ENCODE peak calls at places on chromosome 13, in six cellular contexts. S is GM13977, G is coronary artery, L is GM20000, X is heart right ventricle, M is WTC11. V is an unnamed sample.

GRCh38 chr13:35646061-35646774 is 169.7 kb upstream of the MAB21L1 start:
- DNase-seq in L (no peak), G (no peak), M (no peak), S (no peak), X (no peak), V (no peak)

GRCh38 chr13:94112227-94112626 is 367.3 kb downstream of the DCT start:
- DNase-seq in S (no peak), G (no peak), L (no peak), X (no peak), M (no peak), V (no peak)

GRCh38 chr13:52615817-52616216 is 26.4 kb upstream of the HNRNPA1L2 start:
- DNase-seq in L (peak; percentile 29), G (no peak), S (no peak), M (no peak), X (no peak), V (peak; percentile 26)

GRCh38 chr13:96925869-96926628 is 68.2 kb downstream of the OXGR1 start:
- DNase-seq in X (no peak), S (no peak), L (no peak), M (no peak), G (no peak), V (no peak)

GRCh38 chr13:112684041-112684440 is 5.8 kb upstream of the ATP11A start:
- DNase-seq in L (no peak), G (no peak), X (no peak), M (no peak), S (no peak), V (no peak)

GRCh38 chr13:24625324-24625723 is 54.9 kb upstream of the ATP12A start:
- DNase-seq in X (no peak), G (no peak), L (peak; percentile 79), S (peak; percentile 69), M (no peak), V (peak; percentile 18)

GRCh38 chr13:51733656-51734334 is 70.2 kb downstream of the DHRS12 start:
- DNase-seq in L (no peak), S (no peak), M (no peak), X (no peak), G (no peak), V (no peak)

GRCh38 chr13:57270493-57270892 is 103.5 kb downstream of the PRR20E start:
- DNase-seq in G (no peak), M (no peak), X (no peak), S (no peak), L (no peak), V (no peak)

GRCh38 chr13:48154671-48155070 is 59.8 kb upstream of the MED4 start:
- DNase-seq in L (no peak), S (no peak), X (no peak), G (no peak), M (no peak), V (no peak)

GRCh38 chr13:98322091-98322718 is 145.1 kb upstream of the RNF113B start:
- DNase-seq in X (no peak), S (no peak), G (no peak), M (no peak), L (no peak), V (no peak)

GRCh38 chr13:23348270-23349126 is 85.0 kb downstream of the SACS start:
- DNase-seq in M (no peak), G (no peak), X (no peak), S (no peak), L (no peak), V (no peak)

GRCh38 chr13:76029088-76029487 is 393.0 kb downstream of the LMO7 start:
- DNase-seq in S (no peak), G (no peak), M (no peak), X (no peak), L (no peak), V (no peak)

GRCh38 chr13:109977212-109977968 is 191.0 kb upstream of the IRS2 start:
- DNase-seq in G (no peak), X (no peak), L (no peak), S (no peak), M (no peak), V (no peak)

GRCh38 chr13:97306646-97307045 is 84.5 kb downstream of the MBNL2 start:
- DNase-seq in S (no peak), L (no peak), G (no peak), X (no peak), M (no peak), V (no peak)

GRCh38 chr13:104750377-104750776 is 1684.2 kb upstream of the SLC10A2 start:
- DNase-seq in S (no peak), M (no peak), X (no peak), L (no peak), G (no peak), V (no peak)

GRCh38 chr13:33174980-33175379 is 110.6 kb downstream of the STARD13 start:
- DNase-seq in X (no peak), M (no peak), S (no peak), L (no peak), G (no peak), V (no peak)

GRCh38 chr13:53138369-53139036 is 109.9 kb downstream of the OLFM4 start:
- DNase-seq in S (no peak), X (peak; percentile 33), M (no peak), G (no peak), L (no peak), V (no peak)

GRCh38 chr13:76944457-76944856 is 3.9 kb upstream of the ACOD1 start:
- DNase-seq in G (no peak), S (no peak), L (no peak), M (no peak), X (no peak), V (no peak)

GRCh38 chr13:85525411-85525810 is 273.8 kb downstream of the SLITRK6 start:
- DNase-seq in S (no peak), L (no peak), X (no peak), M (no peak), G (no peak), V (no peak)

GRCh38 chr13:97119899-97120745 is 102.0 kb upstream of the MBNL2 start:
- DNase-seq in L (no peak), G (no peak), M (no peak), X (no peak), S (no peak), V (peak; percentile 20)

GRCh38 chr13:90868321-90868920 is 479.1 kb upstream of the MIR17HG start:
- DNase-seq in L (no peak), M (no peak), G (no peak), S (peak; percentile 3), X (no peak), V (peak; percentile 19)

GRCh38 chr13:27476943-27477681 is 26.7 kb upstream of the MTIF3 start:
- DNase-seq in X (no peak), G (peak; percentile 38), S (peak; percentile 43), M (no peak), L (peak; percentile 51), V (no peak)

GRCh38 chr13:105774739-105775460 is 760.6 kb downstream of the EFNB2 start:
- DNase-seq in G (no peak), L (no peak), X (no peak), S (no peak), M (no peak), V (no peak)

GRCh38 chr13:104594801-104595200 is 1528.6 kb upstream of the SLC10A2 start:
- DNase-seq in S (no peak), L (no peak), G (no peak), M (no peak), X (no peak), V (no peak)

GRCh38 chr13:88751994-88752393 is 1080.8 kb downstream of the SLITRK5 start:
- DNase-seq in S (no peak), M (no peak), G (no peak), L (no peak), X (no peak), V (no peak)
- TF ChIP-seq CTCF in S (no peak), M (no peak), G (no peak), L (no peak), X (no peak), V (no peak)

GRCh38 chr13:70544706-70545105 is 436.5 kb upstream of the KLHL1 start:
- DNase-seq in S (no peak), X (no peak), L (no peak), M (no peak), G (no peak), V (no peak)

GRCh38 chr13:70541451-70541850 is 433.2 kb upstream of the KLHL1 start:
- DNase-seq in X (no peak), M (no peak), L (no peak), S (no peak), G (no peak), V (no peak)
- TF ChIP-seq CTCF in X (no peak), M (no peak), L (no peak), S (no peak), G (no peak), V (no peak)

GRCh38 chr13:99605417-99606321 is 104.4 kb downstream of the TM9SF2 start:
- DNase-seq in G (no peak), L (peak; percentile 69), S (peak; percentile 58), X (peak; percentile 43), M (peak; percentile 60), V (peak; percentile 61)
- TF ChIP-seq CTCF in G (no peak), L (no peak), S (peak; percentile 3), X (peak; percentile 24), M (no peak), V (peak; percentile 26)

GRCh38 chr13:87669379-87669978 is 1.7 kb upstream of the SLITRK5 start:
- DNase-seq in X (no peak), L (peak; percentile 42), S (peak; percentile 31), G (no peak), M (no peak), V (peak; percentile 19)
- TF ChIP-seq CTCF in X (peak; percentile 38), L (peak; percentile 39), S (peak; percentile 69), G (no peak), M (peak; percentile 24), V (peak; percentile 54)

DNA sequence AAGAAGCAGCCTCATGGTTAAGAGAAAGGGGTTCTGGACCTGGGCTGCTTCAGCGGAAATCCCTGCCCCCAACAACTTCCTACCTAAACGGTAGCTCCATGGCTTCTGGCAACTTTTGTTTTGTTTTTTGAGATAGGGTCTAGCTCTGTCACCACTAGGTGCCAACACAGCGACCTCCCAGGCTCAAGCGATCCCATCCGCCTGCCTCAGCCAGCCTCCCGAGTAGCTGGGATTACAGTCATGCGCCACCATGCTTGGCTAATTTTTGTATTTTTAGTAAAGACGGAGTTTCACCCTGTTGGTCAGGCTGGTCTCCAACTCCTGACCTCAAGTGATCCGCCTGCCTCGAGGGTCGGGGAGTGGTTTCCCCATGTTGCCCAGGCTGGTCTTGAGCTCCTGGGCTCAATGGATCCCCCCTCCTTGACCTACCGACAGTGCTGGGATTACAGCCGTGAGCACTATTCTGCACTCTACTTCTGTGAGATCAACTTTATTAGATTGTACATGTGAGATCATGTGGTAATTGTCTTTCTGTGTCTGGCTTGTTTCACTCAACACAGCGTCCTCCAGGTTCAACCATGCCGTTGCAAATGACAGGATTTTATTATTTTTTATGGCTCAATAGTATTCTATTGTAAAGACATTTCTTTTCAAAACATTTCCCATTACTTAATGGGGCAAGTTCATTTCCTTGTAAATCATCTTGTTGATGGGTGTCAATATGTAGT is 1.3 kb upstream of the OBI1 start:
- DNase-seq in L (peak; percentile 21), S (no peak), G (no peak), X (no peak), M (no peak), V (peak; percentile 31)
- TF ChIP-seq CTCF in L (no peak), S (no peak), G (no peak), X (no peak), M (no peak), V (no peak)

GRCh38 chr13:21673592-21674270 is 2.9 kb downstream of the FGF9 start:
- DNase-seq in L (peak; percentile 87), X (peak; percentile 40), G (no peak), S (peak; percentile 84), M (peak; percentile 63), V (peak; percentile 51)
- TF ChIP-seq CTCF in L (no peak), X (peak; percentile 8), G (no peak), S (peak; percentile 19), M (no peak), V (no peak)